ENCODE peak calls at places on chromosomes 6 and 20, in four cellular contexts. V is mesendoderm, R is AG04450, Q is lower lobe of right lung. X is an unnamed sample.

GRCh38 chr6:143592335-143592734 is 80.8 kb upstream of the FUCA2 start:
- DNase-seq in Q (no peak), V (peak; percentile 64), R (no peak), X (peak; percentile 3)

GRCh38 chr6:145137425-145137824 is 597.9 kb downstream of the EPM2A start:
- DNase-seq in Q (no peak), R (no peak), V (peak; percentile 42), X (no peak)

GRCh38 chr6:113971786-113972185 is 838 bp upstream of the HDAC2 start:
- DNase-seq in R (no peak), V (no peak), Q (no peak), X (no peak)

GRCh38 chr20:35866446-35867202 is 87.7 kb downstream of the SCAND1 start:
- DNase-seq in Q (no peak), R (no peak), V (no peak), X (no peak)

GRCh38 chr6:21842875-21843274 is 249.3 kb downstream of the SOX4 start:
- DNase-seq in V (peak; percentile 47), R (no peak), Q (no peak), X (no peak)

GRCh38 chr6:53437557-53438202 is 88.9 kb upstream of the ELOVL5 start:
- DNase-seq in V (peak; percentile 78), Q (no peak), R (peak; percentile 60), X (peak; percentile 37)

GRCh38 chr20:40680560-40680959 is 8.5 kb downstream of the MAFB start:
- DNase-seq in Q (no peak), R (no peak), V (no peak), X (no peak)

GRCh38 chr20:35771689-35772562 is at the start of gene PHF20:
- DNase-seq in V (peak; percentile 97), Q (peak; percentile 100), R (peak; percentile 96), X (peak; percentile 90)

GRCh38 chr20:59676126-59676876 is 72.0 kb downstream of the PHACTR3 start:
- DNase-seq in V (no peak), R (no peak), Q (no peak), X (no peak)

GRCh38 chr20:46797201-46797600 is 87.8 kb downstream of the SLC2A10 start:
- DNase-seq in R (no peak), Q (no peak), V (no peak), X (no peak)

GRCh38 chr6:11471261-11471660 is 66.3 kb upstream of the TMEM170B start:
- DNase-seq in R (no peak), V (no peak), Q (no peak), X (no peak)

GRCh38 chr20:24777746-24778145 is 171.3 kb upstream of the CST7 start:
- DNase-seq in R (no peak), V (no peak), Q (no peak), X (no peak)

GRCh38 chr6:91376686-91377085 is 789.8 kb upstream of the MAP3K7 start:
- DNase-seq in R (no peak), Q (no peak), V (no peak), X (no peak)

GRCh38 chr6:130018830-130019795 is 732 bp downstream of the L3MBTL3 start:
- DNase-seq in Q (peak; percentile 55), R (no peak), V (peak; percentile 58), X (peak; percentile 11)

GRCh38 chr20:6045566-6045965 is 8.3 kb downstream of the LRRN4 start:
- DNase-seq in R (peak; percentile 26), V (no peak), Q (no peak), X (no peak)

GRCh38 chr20:34791289-34792020 is 34.0 kb downstream of the NCOA6 start:
- DNase-seq in R (peak; percentile 10), V (no peak), Q (no peak), X (no peak)

GRCh38 chr6:42230320-42231034 is 12.8 kb upstream of the MRPS10 start:
- DNase-seq in V (peak; percentile 31), Q (no peak), R (no peak), X (no peak)

GRCh38 chr20:28562510-28562898 is 2695.0 kb upstream of the DEFB115 start:
- DNase-seq in V (peak; percentile 70), R (peak; percentile 41), Q (no peak), X (peak; percentile 96)

GRCh38 chr6:20112206-20112605 is 100.1 kb downstream of the MBOAT1 start:
- DNase-seq in Q (no peak), V (no peak), R (no peak), X (no peak)

GRCh38 chr20:6756961-6757595 is 10.4 kb upstream of the BMP2 start:
- DNase-seq in V (no peak), R (no peak), Q (no peak), X (no peak)

GRCh38 chr6:52909131-52909530 is 367 bp downstream of the GSTA3 start:
- DNase-seq in V (no peak), R (no peak), Q (no peak), X (no peak)

GRCh38 chr20:54173653-54174451 is at the start of gene CYP24A1:
- DNase-seq in R (no peak), Q (peak; percentile 48), V (peak; percentile 57), X (peak; percentile 97)

GRCh38 chr6:958531-958930 is 265.6 kb upstream of the EXOC2 start:
- DNase-seq in Q (no peak), V (peak; percentile 26), R (peak; percentile 57), X (peak; percentile 1)

GRCh38 chr6:32082951-32083350 is 26.2 kb downstream of the TNXB start:
- DNase-seq in Q (no peak), V (no peak), R (no peak), X (no peak)

GRCh38 chr20:36645998-36646397 is at the start of gene SLA2:
- DNase-seq in R (no peak), V (no peak), Q (peak; percentile 52), X (no peak)

GRCh38 chr6:156780117-156780641 is 3.0 kb downstream of the ARID1B start:
- DNase-seq in V (peak; percentile 90), Q (no peak), R (peak; percentile 81), X (peak; percentile 78)

GRCh38 chr6:9140181-9140580 is 704.8 kb upstream of the SLC35B3 start:
- DNase-seq in R (no peak), V (no peak), Q (peak; percentile 44), X (no peak)

GRCh38 chr6:51398793-51399192 is 580.1 kb downstream of the TFAP2B start:
- DNase-seq in Q (no peak), V (no peak), R (no peak), X (no peak)

GRCh38 chr6:125780540-125781306 is 10.0 kb upstream of the NCOA7 start:
- DNase-seq in V (peak; percentile 81), R (no peak), Q (peak; percentile 59), X (peak; percentile 83)

GRCh38 chr6:99119109-99120031 is 171.6 kb upstream of the FBXL4 start:
- DNase-seq in V (peak; percentile 67), R (peak; percentile 4), Q (no peak), X (peak; percentile 27)

DNA sequence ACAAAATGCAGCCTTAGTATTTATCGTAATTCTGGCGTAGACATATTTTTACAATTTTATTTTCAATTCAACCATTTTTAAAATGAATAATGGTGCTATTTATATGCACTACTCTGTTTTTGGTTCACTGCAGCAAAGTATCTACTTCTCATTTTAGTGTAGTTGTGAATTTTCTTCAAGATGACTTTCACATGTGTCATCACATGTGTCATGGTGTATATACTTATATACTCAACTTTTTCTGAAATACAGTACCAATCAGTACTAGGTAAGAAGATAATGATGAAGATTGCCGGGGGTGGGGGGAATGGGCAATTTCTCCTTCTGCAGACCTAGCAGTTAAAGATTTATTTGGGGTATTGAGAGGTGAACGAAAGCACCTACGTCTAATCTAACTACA is 634.5 kb downstream of the PHF3 start:
- DNase-seq in Q (no peak), V (no peak), R (no peak), X (no peak)
- H3K4me3 ChIP-seq in Q (no peak overlapping the region), V (no peak overlapping the region), R (no peak overlapping the region), X (no peak overlapping the region)

GRCh38 chr20:32111763-32112162 is 2.2 kb downstream of the TM9SF4 start:
- DNase-seq in R (no peak), V (no peak), Q (no peak), X (no peak)
- H3K4me3 ChIP-seq in R (no peak overlapping the region), V (no peak overlapping the region), Q (no peak overlapping the region), X (no peak overlapping the region)

GRCh38 chr20:49508435-49509199 is 26.1 kb upstream of the KCNB1 start:
- DNase-seq in Q (no peak), R (no peak), V (peak; percentile 72), X (peak; percentile 61)

GRCh38 chr20:49513009-49513408 is 30.5 kb upstream of the KCNB1 start:
- DNase-seq in R (no peak), V (no peak), Q (no peak), X (no peak)

GRCh38 chr20:49507741-49508434 is 25.4 kb upstream of the KCNB1 start:
- DNase-seq in V (no peak), Q (no peak), R (no peak), X (no peak)

GRCh38 chr20:49511788-49512525 is 29.5 kb upstream of the KCNB1 start:
- DNase-seq in R (no peak), V (no peak), Q (no peak), X (no peak)

DNA sequence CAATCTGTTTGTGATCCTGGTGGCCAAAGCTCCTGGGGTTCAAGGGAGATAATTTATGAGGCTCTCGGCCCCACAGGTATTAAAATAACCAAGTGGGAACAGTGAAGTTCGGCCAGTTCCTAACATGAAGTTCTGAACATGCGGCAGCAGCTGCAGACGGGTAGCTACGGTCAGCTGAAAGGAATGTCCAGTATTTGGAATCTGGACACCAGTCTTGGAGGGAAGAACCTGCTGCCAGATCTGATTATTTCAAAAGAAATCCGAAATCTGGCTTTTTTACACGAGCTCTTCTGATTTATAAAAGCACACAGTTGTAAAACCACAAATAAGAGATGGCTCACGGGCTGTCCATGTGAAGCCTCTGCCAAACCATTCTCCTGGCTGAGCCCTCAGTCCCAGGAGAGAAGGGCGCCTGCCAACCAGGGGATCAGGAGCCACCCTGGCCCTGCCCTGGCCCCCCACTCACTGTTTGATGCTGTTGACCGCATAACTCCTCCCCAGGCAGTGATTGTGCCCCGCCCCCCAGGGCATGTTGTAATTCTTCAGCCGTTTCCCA is 28.2 kb upstream of the KCNB1 start:
- DNase-seq in R (peak; percentile 80), Q (no peak), V (no peak), X (no peak)
- H3K4me3 ChIP-seq in R (no peak overlapping the region), Q (no peak overlapping the region), V (no peak overlapping the region), X (no peak overlapping the region)

GRCh38 chr6:137496392-137496767 is 2.2 kb upstream of the OLIG3 start:
- DNase-seq in R (no peak), V (no peak), Q (no peak), X (no peak)

GRCh38 chr6:137495652-137496391 is 1.6 kb upstream of the OLIG3 start:
- DNase-seq in R (no peak), Q (no peak), V (no peak), X (no peak)

GRCh38 chr6:137498488-137499219 is 4.5 kb upstream of the OLIG3 start:
- DNase-seq in V (no peak), Q (no peak), R (no peak), X (no peak)

GRCh38 chr6:137497722-137498463 is 3.7 kb upstream of the OLIG3 start:
- DNase-seq in R (no peak), Q (peak; percentile 46), V (no peak), X (no peak)

DNA sequence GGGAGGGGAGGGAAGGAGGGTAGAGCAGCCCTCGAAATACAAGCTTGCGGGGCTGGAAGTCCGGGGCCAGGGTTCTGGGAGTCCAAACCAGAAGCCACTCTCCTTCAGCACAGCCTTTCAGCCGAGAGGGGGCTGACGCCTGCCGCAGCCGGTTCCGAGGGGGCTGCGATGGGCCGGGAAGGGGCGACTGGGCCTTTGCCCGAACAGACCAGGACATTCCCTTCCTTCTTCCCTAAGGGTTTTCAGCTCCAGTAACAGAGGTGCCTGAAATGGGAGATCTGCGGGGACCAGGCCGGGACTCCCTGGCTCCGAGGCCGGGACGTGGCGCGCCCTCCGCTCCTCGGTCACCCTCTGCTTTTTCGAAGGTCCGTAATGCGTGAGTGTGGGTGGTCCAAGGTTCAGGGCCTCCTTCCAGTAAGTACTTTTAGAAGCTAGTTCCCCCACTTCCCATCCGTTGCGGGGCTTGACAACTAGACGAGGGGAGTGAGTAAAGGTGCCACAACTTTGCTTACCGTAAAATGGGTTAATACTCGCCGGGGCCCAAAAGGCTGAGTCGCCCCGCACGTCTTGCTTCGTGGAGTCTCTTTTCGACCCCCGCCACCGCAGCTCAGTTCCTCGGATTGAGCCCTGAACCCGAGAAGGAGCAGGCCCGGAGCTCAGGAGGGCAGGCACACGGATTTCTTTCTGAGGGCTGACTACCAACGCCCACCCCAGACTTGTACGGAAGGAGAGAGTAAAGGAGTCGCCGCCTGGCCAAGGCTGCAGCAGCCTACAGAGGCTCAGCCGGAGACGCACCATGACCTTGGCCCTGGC is 2.9 kb upstream of the OLIG3 start:
- DNase-seq in R (no peak), Q (no peak), V (no peak), X (no peak)
- H3K4me3 ChIP-seq in R (no peak overlapping the region), Q (peak overlapping the region; percentile 30), V (no peak overlapping the region), X (peak overlapping the region; percentile 27)

X was measured in A549.